ENCODE peak calls at places on chromosome 11, in ten cellular contexts. Q is thyroid gland, X is fibroblast of lung, Y is lung, P is A549, N is ascending aorta, W is pancreas, G is thoracic aorta, V is AG04450, B is SK-N-SH. L is an unnamed sample. For H3K9me3, the result is how much of the 10 kb centered on the place peaks cover.

GRCh38 chr11:72216638-72217037 is at the start of gene FOLR2:
- DNase-seq in Q (no peak), X (no peak), Y (peak), P (no peak), N (no peak), W (peak), G (no peak), V (no peak), B (no peak), L (no peak)

GRCh38 chr11:135075740-135076139 is 663.7 kb upstream of the B3GAT1 start:
- DNase-seq in Q (peak), X (peak), Y (no peak), P (peak), N (peak), W (no peak), G (peak), V (no peak), B (no peak), L (no peak)

GRCh38 chr11:20045098-20045688 is 115.1 kb downstream of the DBX1 start:
- DNase-seq in Q (no peak), X (no peak), Y (no peak), P (no peak), N (no peak), W (peak), G (no peak), V (no peak), B (peak), L (no peak)

GRCh38 chr11:94169516-94169915 is 40.9 kb downstream of the PANX1 start:
- DNase-seq in Q (no peak), X (no peak), Y (no peak), P (no peak), N (no peak), W (no peak), G (no peak), V (no peak), B (no peak), L (no peak)

GRCh38 chr11:18721576-18722292 is 4.3 kb downstream of the IGSF22 start:
- DNase-seq in Q (peak), X (peak), Y (peak), P (peak), N (no peak), W (peak), G (no peak), V (no peak), B (peak), L (peak)

GRCh38 chr11:134658481-134659080 is 246.5 kb upstream of the B3GAT1 start:
- DNase-seq in Q (no peak), X (no peak), Y (peak), P (no peak), N (no peak), W (peak), G (no peak), V (no peak), B (no peak), L (no peak)

GRCh38 chr11:125621995-125622394 is 3.0 kb upstream of the CHEK1 start:
- DNase-seq in Q (no peak), X (peak), Y (no peak), P (peak), N (no peak), W (no peak), G (no peak), V (no peak), B (no peak), L (peak)

GRCh38 chr11:126926376-126926791 is 74.2 kb downstream of the KIRREL3 start:
- DNase-seq in Q (no peak), X (peak), Y (no peak), P (no peak), N (no peak), W (no peak), G (no peak), V (no peak), B (no peak), L (no peak)

GRCh38 chr11:32204751-32205150 is 113.9 kb downstream of the RCN1 start:
- DNase-seq in Q (no peak), X (no peak), Y (no peak), P (no peak), N (no peak), W (no peak), G (no peak), V (no peak), B (no peak), L (no peak)

GRCh38 chr11:119206512-119207299 is 567 bp downstream of the CBL start:
- DNase-seq in Q (peak), X (no peak), Y (peak), P (no peak), N (peak), W (peak), G (peak), V (no peak), B (peak), L (peak)

GRCh38 chr11:104870910-104871309 is 27.4 kb downstream of the CASP12 start:
- DNase-seq in Q (no peak), X (peak), Y (no peak), P (no peak), N (no peak), W (no peak), G (no peak), V (no peak), B (no peak), L (no peak)

GRCh38 chr11:31643831-31644230 is 134.3 kb downstream of the ELP4 start:
- DNase-seq in Q (no peak), X (peak), Y (no peak), P (peak), N (no peak), W (no peak), G (no peak), V (no peak), B (no peak), L (no peak)

GRCh38 chr11:117096140-117096972 is 1.9 kb downstream of the SIK3 start:
- DNase-seq in Q (peak), X (peak), Y (no peak), P (peak), N (no peak), W (no peak), G (no peak), V (no peak), B (peak), L (peak)

GRCh38 chr11:61968758-61969390 is 1.4 kb upstream of the FTH1 start:
- DNase-seq in Q (no peak), X (no peak), Y (no peak), P (no peak), N (no peak), W (peak), G (no peak), V (no peak), B (no peak), L (no peak)

GRCh38 chr11:96306933-96307747 is 35.9 kb downstream of the MAML2 start:
- DNase-seq in Q (peak), X (peak), Y (peak), P (peak), N (peak), W (peak), G (peak), V (peak), B (peak), L (peak)

GRCh38 chr11:43997022-43997665 is 50.6 kb upstream of the ACCSL start:
- DNase-seq in Q (no peak), X (no peak), Y (no peak), P (no peak), N (no peak), W (no peak), G (no peak), V (no peak), B (no peak), L (no peak)

GRCh38 chr11:980438-981365 is 55.0 kb downstream of the AP2A2 start:
- DNase-seq in Q (peak), X (peak), Y (no peak), P (peak), N (no peak), W (no peak), G (no peak), V (no peak), B (no peak), L (peak)

GRCh38 chr11:91731051-91731450 is 493.6 kb upstream of the FAT3 start:
- DNase-seq in Q (no peak), X (no peak), Y (no peak), P (no peak), N (no peak), W (no peak), G (no peak), V (no peak), B (no peak), L (no peak)
- H3K9me3 ChIP-seq in Q (under half), X (under half), Y (under half), P (under half), N (under half), W (under half), G (under half), V (under half), B (under half), L (under half)

DNA sequence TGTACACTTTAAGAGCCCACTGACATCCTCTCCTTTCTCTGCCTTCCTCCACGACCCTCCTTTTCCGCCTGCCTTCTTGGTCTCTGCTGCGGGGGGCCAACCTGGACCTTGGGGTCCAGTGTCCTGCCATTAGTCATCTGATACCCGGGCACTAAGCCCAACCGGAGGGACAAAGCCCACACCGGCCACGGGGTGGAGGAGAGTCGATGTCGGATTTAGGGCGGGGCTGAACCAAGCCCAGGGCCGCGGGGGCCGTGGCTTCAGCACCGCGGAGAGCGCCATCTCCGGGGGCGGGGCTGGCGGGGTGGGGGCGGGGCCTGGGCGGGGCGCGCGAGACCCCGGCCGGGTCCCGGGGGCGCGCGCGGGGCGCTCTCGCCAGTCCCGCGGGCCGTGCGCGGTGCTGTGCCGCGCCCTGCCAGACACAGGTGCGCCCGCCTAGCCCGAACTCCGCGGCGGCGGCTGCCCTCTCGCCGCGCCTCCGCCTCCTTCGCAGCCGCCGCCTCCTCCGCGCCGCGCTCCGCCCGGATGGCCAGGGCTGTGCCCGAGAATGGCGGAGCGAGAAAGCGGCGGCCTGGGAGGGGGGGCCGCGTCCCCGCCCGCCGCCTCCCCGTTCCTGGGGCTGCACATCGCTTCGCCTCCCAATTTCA is at the start of gene MAPK8IP1:
- DNase-seq in Q (peak), X (peak), Y (peak), P (peak), N (no peak), W (peak), G (no peak), V (no peak), B (peak), L (peak)
- TF ChIP-seq CTCF in Q (no peak), X (no peak), Y (no peak), P (no peak), N (no peak), W (no peak), G (no peak), V (no peak), B (no peak), L (no peak)

GRCh38 chr11:2660357-2660939 is 39.3 kb downstream of the KCNQ1OT1 start:
- DNase-seq in Q (no peak), X (no peak), Y (no peak), P (peak), N (no peak), W (no peak), G (no peak), V (no peak), B (no peak), L (peak)

GRCh38 chr11:2663506-2663905 is 36.3 kb downstream of the KCNQ1OT1 start:
- DNase-seq in Q (no peak), X (no peak), Y (no peak), P (no peak), N (no peak), W (no peak), G (no peak), V (no peak), B (no peak), L (peak)

GRCh38 chr11:2662430-2663299 is 37.1 kb downstream of the KCNQ1OT1 start:
- DNase-seq in Q (no peak), X (no peak), Y (no peak), P (no peak), N (no peak), W (peak), G (no peak), V (no peak), B (no peak), L (peak)

GRCh38 chr11:2662024-2662312 is 37.8 kb downstream of the KCNQ1OT1 start:
- DNase-seq in Q (no peak), X (no peak), Y (no peak), P (no peak), N (no peak), W (no peak), G (no peak), V (no peak), B (no peak), L (peak)

GRCh38 chr11:2661173-2662023 is 38.4 kb downstream of the KCNQ1OT1 start:
- DNase-seq in Q (no peak), X (no peak), Y (no peak), P (no peak), N (no peak), W (no peak), G (no peak), V (no peak), B (no peak), L (peak)
- H3K9me3 ChIP-seq in Q (under half), X (under half), Y (under half), P (half or more), N (under half), W (under half), G (under half), V (half or more), B (under half), L (under half)

DNA sequence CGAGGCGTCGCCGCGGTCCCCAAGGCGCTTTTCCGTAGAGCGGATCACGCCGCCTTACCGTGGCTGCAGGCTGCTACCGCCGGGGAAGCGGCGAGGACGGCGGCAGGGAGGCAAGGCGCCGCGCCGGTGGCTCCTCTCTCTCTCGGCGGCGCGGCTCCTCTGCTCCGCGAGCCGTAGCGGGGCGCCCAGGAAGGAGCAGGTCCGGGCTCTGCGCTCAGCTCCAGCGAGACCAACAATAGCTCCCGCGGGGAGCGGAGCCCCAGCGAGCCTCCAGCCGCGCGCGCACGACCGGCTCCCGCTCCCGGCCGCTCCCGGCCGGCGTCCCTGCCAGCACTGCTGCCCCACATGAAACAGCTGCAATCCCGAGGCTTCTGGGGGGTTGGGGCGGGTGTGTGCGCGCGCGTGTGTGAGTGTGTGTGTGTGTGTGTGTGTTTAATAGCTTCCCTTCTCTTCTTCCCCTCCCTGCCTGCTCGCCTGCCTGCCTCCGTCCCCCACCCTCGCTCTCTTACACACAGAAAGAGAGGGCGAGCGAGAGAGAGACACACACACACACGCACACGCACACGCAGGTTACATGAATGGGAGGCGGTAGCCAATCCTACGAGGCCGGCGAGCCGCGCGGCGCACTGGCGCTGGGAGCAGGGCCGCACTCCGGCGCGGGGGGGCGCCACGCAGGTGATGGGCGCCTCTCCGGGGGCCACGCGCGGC is at the start of gene TENM4:
- DNase-seq in Q (peak), X (peak), Y (no peak), P (peak), N (peak), W (peak), G (peak), V (peak), B (peak), L (peak)
- TF ChIP-seq CTCF in Q (peak), X (peak), Y (no peak), P (no peak), N (peak), W (no peak), G (peak), V (no peak), B (peak), L (peak)

GRCh38 chr11:69133251-69133650 is 22.5 kb upstream of the SMIM38 start:
- DNase-seq in Q (no peak), X (no peak), Y (no peak), P (no peak), N (no peak), W (no peak), G (no peak), V (no peak), B (no peak), L (no peak)
- H3K9me3 ChIP-seq in Q (under half), X (under half), Y (under half), P (under half), N (under half), W (under half), G (under half), V (under half), B (under half), L (under half)

GRCh38 chr11:3058753-3059664 is 1.8 kb upstream of the CARS1 start:
- DNase-seq in Q (no peak), X (peak), Y (no peak), P (peak), N (no peak), W (no peak), G (no peak), V (peak), B (no peak), L (peak)
- TF ChIP-seq CTCF in Q (no peak), X (no peak), Y (no peak), P (no peak), N (no peak), W (no peak), G (no peak), V (peak), B (no peak), L (no peak)

DNA sequence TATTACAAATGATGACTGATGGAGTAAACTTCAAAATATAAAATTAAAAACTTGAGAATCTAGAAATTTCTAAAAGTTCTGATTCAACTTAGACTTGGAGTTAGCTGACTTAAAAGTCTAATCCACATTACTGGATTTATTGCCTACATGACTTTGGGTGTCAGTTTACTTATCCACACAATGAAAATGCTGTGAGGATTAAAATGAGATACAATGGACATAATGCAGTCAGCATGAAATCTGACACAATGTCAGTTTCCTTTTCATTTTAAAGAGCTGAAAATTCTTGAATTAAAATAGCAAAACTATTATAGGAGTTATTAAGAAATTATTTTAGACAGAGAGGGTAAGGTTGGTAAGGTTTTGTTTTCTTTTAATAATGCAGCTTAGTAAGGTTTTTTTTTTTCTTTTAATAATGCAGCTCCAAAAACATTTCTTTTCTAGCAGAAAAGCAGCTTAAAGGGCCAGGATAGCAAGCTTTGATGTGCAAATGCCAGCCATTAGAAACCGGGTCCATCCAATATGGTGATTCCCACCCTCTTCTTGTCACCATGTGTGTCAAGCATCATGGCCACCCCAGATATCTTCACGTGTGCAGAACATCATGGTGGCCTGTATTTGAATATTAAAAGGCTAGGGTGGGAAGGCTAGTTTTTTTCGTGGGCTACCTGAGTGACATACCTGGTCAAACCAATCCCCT is 18.9 kb downstream of the APIP start:
- DNase-seq in Q (no peak), X (no peak), Y (no peak), P (no peak), N (no peak), W (no peak), G (no peak), V (no peak), B (no peak), L (peak)
- H3K9me3 ChIP-seq in Q (under half), X (under half), Y (under half), P (under half), N (under half), W (under half), G (under half), V (under half), B (under half), L (under half)

L was measured in osteoblast.